ENCODE peak calls at places on chromosomes 5 and 9, in five cellular contexts. One of them, this sample, is unnamed.

GRCh38 chr5:5014836-5015235 is 125.3 kb upstream of the ADAMTS16 start:
- DNase-seq in K562: no peak
- DNase-seq in GM12878: no peak
- DNase-seq in SK-N-SH: no peak
- DNase-seq in HepG2: no peak
- DNase-seq in this sample: no peak

GRCh38 chr9:125564641-125565040 is 142.4 kb downstream of the MAPKAP1 start:
- DNase-seq in K562: no peak
- DNase-seq in GM12878: no peak
- DNase-seq in SK-N-SH: no peak
- DNase-seq in HepG2: no peak
- DNase-seq in this sample: no peak

GRCh38 chr5:92543246-92543645 is 1037.8 kb downstream of the NR2F1-AS1 start:
- DNase-seq in K562: no peak
- DNase-seq in GM12878: no peak
- DNase-seq in SK-N-SH: no peak
- DNase-seq in HepG2: no peak
- DNase-seq in this sample: no peak

GRCh38 chr5:38124321-38124720 is 134.0 kb upstream of the EGFLAM start:
- DNase-seq in K562: no peak
- DNase-seq in GM12878: no peak
- DNase-seq in SK-N-SH: no peak
- DNase-seq in HepG2: no peak
- DNase-seq in this sample: no peak

GRCh38 chr5:154773314-154773713 is 18.1 kb downstream of the LARP1 start:
- DNase-seq in K562: no peak
- DNase-seq in GM12878: no peak
- DNase-seq in SK-N-SH: no peak
- DNase-seq in HepG2: no peak
- DNase-seq in this sample: no peak

GRCh38 chr9:113640418-113640817 is 176.9 kb downstream of the RGS3 start:
- DNase-seq in K562: no peak
- DNase-seq in GM12878: no peak
- DNase-seq in SK-N-SH: no peak
- DNase-seq in HepG2: no peak
- DNase-seq in this sample: no peak

GRCh38 chr9:84940294-84940693 is 270.8 kb downstream of the NTRK2 start:
- DNase-seq in K562: no peak
- DNase-seq in GM12878: no peak
- DNase-seq in SK-N-SH: no peak
- DNase-seq in HepG2: no peak
- DNase-seq in this sample: no peak

GRCh38 chr9:21991039-21991959 is 2.9 kb downstream of the CDKN2A start:
- DNase-seq in K562: no peak
- DNase-seq in GM12878: no peak
- DNase-seq in SK-N-SH: no peak
- DNase-seq in HepG2: no peak
- DNase-seq in this sample: no peak

GRCh38 chr9:125416517-125416916 is 154.9 kb downstream of the GAPVD1 start:
- DNase-seq in K562: no peak
- DNase-seq in GM12878: no peak
- DNase-seq in SK-N-SH: no peak
- DNase-seq in HepG2: no peak
- DNase-seq in this sample: no peak

GRCh38 chr5:122999947-123000563 is 36.5 kb downstream of the PPIC start:
- DNase-seq in K562: peak
- DNase-seq in GM12878: peak
- DNase-seq in SK-N-SH: no peak
- DNase-seq in HepG2: peak
- DNase-seq in this sample: peak

GRCh38 chr5:38078161-38078560 is 180.2 kb upstream of the EGFLAM start:
- DNase-seq in K562: no peak
- DNase-seq in GM12878: no peak
- DNase-seq in SK-N-SH: no peak
- DNase-seq in HepG2: peak
- DNase-seq in this sample: no peak

GRCh38 chr9:93666279-93666784 is 89.9 kb downstream of the PHF2 start:
- DNase-seq in K562: peak
- DNase-seq in GM12878: no peak
- DNase-seq in SK-N-SH: no peak
- DNase-seq in HepG2: no peak
- DNase-seq in this sample: no peak

GRCh38 chr5:73306741-73307275 is 133.8 kb downstream of the TMEM174 start:
- DNase-seq in K562: no peak
- DNase-seq in GM12878: no peak
- DNase-seq in SK-N-SH: no peak
- DNase-seq in HepG2: no peak
- DNase-seq in this sample: no peak

GRCh38 chr5:83321656-83322055 is 149.9 kb upstream of the VCAN start:
- DNase-seq in K562: no peak
- DNase-seq in GM12878: no peak
- DNase-seq in SK-N-SH: no peak
- DNase-seq in HepG2: no peak
- DNase-seq in this sample: no peak

GRCh38 chr9:10059044-10059443 is 553.8 kb downstream of the PTPRD start:
- DNase-seq in K562: no peak
- DNase-seq in GM12878: no peak
- DNase-seq in SK-N-SH: no peak
- DNase-seq in HepG2: no peak
- DNase-seq in this sample: no peak

GRCh38 chr9:72362680-72363139 is 2.3 kb downstream of the ZFAND5 start:
- DNase-seq in K562: peak
- DNase-seq in GM12878: peak
- DNase-seq in SK-N-SH: peak
- DNase-seq in HepG2: peak
- DNase-seq in this sample: no peak

GRCh38 chr9:133023117-133023890 is 7.5 kb upstream of the GTF3C5 start:
- DNase-seq in K562: no peak
- DNase-seq in GM12878: peak
- DNase-seq in SK-N-SH: no peak
- DNase-seq in HepG2: no peak
- DNase-seq in this sample: no peak

GRCh38 chr5:138702166-138702826 is 50.9 kb upstream of the CTNNA1 start:
- DNase-seq in K562: no peak
- DNase-seq in GM12878: no peak
- DNase-seq in SK-N-SH: no peak
- DNase-seq in HepG2: peak
- DNase-seq in this sample: no peak

GRCh38 chr5:119411291-119411934 is 40.9 kb upstream of the HSD17B4 start:
- DNase-seq in K562: no peak
- DNase-seq in GM12878: no peak
- DNase-seq in SK-N-SH: no peak
- DNase-seq in HepG2: no peak
- DNase-seq in this sample: no peak

GRCh38 chr5:146644811-146645210 is 128.8 kb upstream of the GPR151 start:
- DNase-seq in K562: no peak
- DNase-seq in GM12878: no peak
- DNase-seq in SK-N-SH: no peak
- DNase-seq in HepG2: no peak
- DNase-seq in this sample: no peak

GRCh38 chr5:128081111-128081865 is 2.3 kb upstream of the SLC12A2 start:
- DNase-seq in K562: peak
- DNase-seq in GM12878: no peak
- DNase-seq in SK-N-SH: peak
- DNase-seq in HepG2: no peak
- DNase-seq in this sample: no peak

GRCh38 chr5:116605310-116606070 is 30.9 kb upstream of the SEMA6A start:
- DNase-seq in K562: no peak
- DNase-seq in GM12878: no peak
- DNase-seq in SK-N-SH: no peak
- DNase-seq in HepG2: no peak
- DNase-seq in this sample: no peak

GRCh38 chr9:116450378-116451139 is 236.5 kb upstream of the TRIM32 start:
- DNase-seq in K562: no peak
- DNase-seq in GM12878: peak
- DNase-seq in SK-N-SH: no peak
- DNase-seq in HepG2: no peak
- DNase-seq in this sample: no peak

GRCh38 chr9:76271755-76272154 is 122.5 kb downstream of the RFK start:
- DNase-seq in K562: no peak
- DNase-seq in GM12878: no peak
- DNase-seq in SK-N-SH: no peak
- DNase-seq in HepG2: no peak
- DNase-seq in this sample: no peak

GRCh38 chr5:135986891-135987401 is 32.2 kb upstream of the LECT2 start:
- DNase-seq in K562: no peak
- DNase-seq in GM12878: no peak
- DNase-seq in SK-N-SH: no peak
- DNase-seq in HepG2: no peak
- DNase-seq in this sample: no peak

GRCh38 chr5:115470921-115471320 is 73.7 kb downstream of the FEM1C start:
- DNase-seq in K562: no peak
- DNase-seq in GM12878: no peak
- DNase-seq in SK-N-SH: no peak
- DNase-seq in HepG2: no peak
- DNase-seq in this sample: no peak

GRCh38 chr5:36363101-36363500 is 61.4 kb upstream of the RANBP3L start:
- DNase-seq in K562: no peak
- DNase-seq in GM12878: no peak
- DNase-seq in SK-N-SH: no peak
- DNase-seq in HepG2: no peak
- DNase-seq in this sample: no peak

DNA sequence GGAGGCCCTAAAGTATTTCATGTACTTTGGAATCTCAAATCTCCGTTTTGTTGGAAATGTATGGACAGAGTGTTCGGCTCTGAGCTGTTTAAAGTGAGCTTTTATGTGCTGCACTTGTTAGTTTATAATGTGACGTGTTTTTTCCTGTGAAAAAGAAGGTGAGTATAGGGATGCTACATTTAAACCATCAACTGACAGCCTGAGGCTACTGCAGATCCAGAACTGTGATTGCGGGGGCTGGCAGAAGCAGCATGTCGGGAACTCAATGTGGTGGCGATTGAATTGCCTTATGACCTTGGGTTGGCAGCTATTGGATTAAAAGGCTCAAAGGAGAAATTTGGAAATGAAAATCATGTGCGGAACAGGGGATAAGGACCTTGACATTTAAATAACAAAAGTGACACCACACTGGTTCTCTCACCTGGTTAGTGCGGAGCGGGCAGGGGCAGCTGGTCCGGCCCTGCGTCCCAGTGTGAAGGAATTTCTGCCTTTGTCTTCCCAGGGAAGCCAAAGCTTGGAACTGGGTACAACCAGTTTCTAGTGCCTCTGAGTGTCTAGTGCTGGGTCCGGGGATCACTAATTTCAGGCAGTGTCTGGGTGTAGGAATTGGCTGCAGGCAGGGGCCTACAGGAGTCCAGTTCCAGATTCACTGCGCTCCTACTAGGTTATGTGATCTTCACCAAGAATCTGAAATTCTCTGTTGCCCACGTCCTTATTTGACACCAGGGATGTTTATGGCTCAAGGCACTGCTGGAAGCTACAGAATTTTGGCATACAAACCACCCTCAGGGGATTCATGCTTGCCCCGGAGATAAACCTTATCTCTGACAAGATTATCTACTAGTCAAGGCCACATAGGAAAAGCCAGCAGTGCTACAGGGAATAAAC is 120.7 kb upstream of the ERCC6L2 start:
- DNase-seq in K562: no peak
- DNase-seq in GM12878: no peak
- DNase-seq in SK-N-SH: peak
- DNase-seq in HepG2: no peak
- DNase-seq in this sample: no peak
- TF ChIP-seq POLR2AphosphoS5 in K562: no peak
- TF ChIP-seq POLR2AphosphoS5 in GM12878: no peak
- TF ChIP-seq POLR2AphosphoS5 in SK-N-SH: no peak
- TF ChIP-seq POLR2AphosphoS5 in HepG2: no peak
- TF ChIP-seq POLR2AphosphoS5 in this sample: no peak

GRCh38 chr5:181223729-181224389 is 778 bp downstream of the TRIM41 start:
- DNase-seq in K562: no peak
- DNase-seq in GM12878: no peak
- DNase-seq in SK-N-SH: peak
- DNase-seq in HepG2: no peak
- DNase-seq in this sample: peak

GRCh38 chr5:181222630-181223040 is 446 bp upstream of the TRIM41 start:
- DNase-seq in K562: no peak
- DNase-seq in GM12878: no peak
- DNase-seq in SK-N-SH: no peak
- DNase-seq in HepG2: no peak
- DNase-seq in this sample: no peak

GRCh38 chr5:181223041-181223728 is at the start of gene TRIM41:
- DNase-seq in K562: peak
- DNase-seq in GM12878: peak
- DNase-seq in SK-N-SH: peak
- DNase-seq in HepG2: peak
- DNase-seq in this sample: peak

GRCh38 chr5:181221105-181221791 is 1.8 kb upstream of the TRIM41 start:
- DNase-seq in K562: no peak
- DNase-seq in GM12878: peak
- DNase-seq in SK-N-SH: no peak
- DNase-seq in HepG2: no peak
- DNase-seq in this sample: no peak

DNA sequence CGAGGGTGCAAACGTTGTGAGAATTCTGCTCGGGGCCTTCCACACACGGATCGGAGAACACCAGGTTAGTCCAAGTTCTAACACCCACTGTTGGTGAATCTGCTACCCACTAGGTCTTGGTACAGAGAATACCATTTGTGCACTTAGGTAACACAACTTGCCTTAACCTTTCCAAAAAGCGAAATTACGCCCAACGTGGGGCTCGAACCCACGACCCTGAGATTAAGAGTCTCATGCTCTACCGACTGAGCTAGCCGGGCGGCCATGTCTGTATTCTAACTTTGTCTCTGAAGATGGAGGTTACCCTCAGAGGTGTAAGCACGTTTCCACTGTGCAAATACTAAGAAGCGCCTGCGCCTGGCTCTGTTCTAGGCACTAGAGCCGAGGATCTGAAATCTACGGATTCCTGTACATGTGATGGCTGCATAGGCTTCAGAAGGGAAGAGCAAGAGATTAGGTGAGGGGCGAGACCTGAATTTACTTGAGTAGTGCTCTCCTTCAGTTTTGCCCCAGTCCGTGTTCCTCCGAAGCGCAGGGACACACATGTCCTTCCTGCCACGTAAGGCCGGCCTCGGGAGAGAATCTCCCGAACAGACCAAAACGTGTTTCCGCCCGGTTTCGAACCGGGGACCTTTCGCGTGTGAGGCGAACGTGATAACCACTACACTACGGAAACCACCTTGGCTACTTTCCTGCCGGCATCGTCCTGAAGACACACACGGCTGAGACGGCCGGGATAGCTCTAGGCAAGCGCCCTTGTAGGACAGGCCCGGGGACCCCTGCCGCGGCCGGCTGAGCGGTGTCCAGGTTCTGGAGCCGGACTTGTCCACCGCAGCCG is 1.1 kb upstream of the TRIM41 start:
- DNase-seq in K562: peak
- DNase-seq in GM12878: peak
- DNase-seq in SK-N-SH: peak
- DNase-seq in HepG2: peak
- DNase-seq in this sample: peak
- TF ChIP-seq GABPA in K562: no peak
- TF ChIP-seq GABPA in GM12878: no peak
- TF ChIP-seq GABPA in SK-N-SH: peak
- TF ChIP-seq GABPA in HepG2: no peak
- TF ChIP-seq GABPA in this sample: peak

GRCh38 chr9:2231831-2232230 is 216.7 kb downstream of the SMARCA2 start:
- DNase-seq in K562: no peak
- DNase-seq in GM12878: no peak
- DNase-seq in SK-N-SH: no peak
- DNase-seq in HepG2: no peak
- DNase-seq in this sample: no peak
- TF ChIP-seq REST in K562: no peak
- TF ChIP-seq REST in GM12878: no peak
- TF ChIP-seq REST in SK-N-SH: no peak
- TF ChIP-seq REST in HepG2: no peak
- TF ChIP-seq REST in this sample: no peak

GRCh38 chr5:99900302-99900811 is 634.8 kb upstream of the FAM174A start:
- DNase-seq in K562: no peak
- DNase-seq in GM12878: no peak
- DNase-seq in SK-N-SH: no peak
- DNase-seq in HepG2: no peak
- DNase-seq in this sample: no peak
- TF ChIP-seq POLR2AphosphoS5 in K562: no peak
- TF ChIP-seq POLR2AphosphoS5 in GM12878: no peak
- TF ChIP-seq POLR2AphosphoS5 in SK-N-SH: peak
- TF ChIP-seq POLR2AphosphoS5 in HepG2: no peak
- TF ChIP-seq POLR2AphosphoS5 in this sample: no peak

This sample was measured in HL-60.